ENCODE peak calls at places on chromosomes 16 and 17, in six cellular contexts. One of them, this sample, is unnamed.

GRCh38 chr16:79847101-79847500 is 246.6 kb upstream of the MAF start:
- DNase-seq in pancreas: no peak
- DNase-seq in colonic mucosa: no peak
- DNase-seq in fibroblast of mammary gland: no peak
- DNase-seq in right lobe of liver: no peak
- DNase-seq in BE2C: no peak
- DNase-seq in this sample: peak

GRCh38 chr16:496097-496886 is 31.2 kb upstream of the CAPN15 start:
- DNase-seq in pancreas: no peak
- DNase-seq in colonic mucosa: no peak
- DNase-seq in fibroblast of mammary gland: no peak
- DNase-seq in right lobe of liver: no peak
- DNase-seq in BE2C: no peak
- DNase-seq in this sample: no peak

GRCh38 chr17:82009413-82009812 is 13.3 kb downstream of the CENPX start:
- DNase-seq in pancreas: no peak
- DNase-seq in colonic mucosa: no peak
- DNase-seq in fibroblast of mammary gland: no peak
- DNase-seq in right lobe of liver: no peak
- DNase-seq in BE2C: no peak
- DNase-seq in this sample: no peak

GRCh38 chr17:27549251-27549919 is 81.6 kb upstream of the LGALS9 start:
- DNase-seq in pancreas: peak
- DNase-seq in colonic mucosa: no peak
- DNase-seq in fibroblast of mammary gland: no peak
- DNase-seq in right lobe of liver: no peak
- DNase-seq in BE2C: no peak
- DNase-seq in this sample: no peak

GRCh38 chr17:63984206-63984605 is 11.5 kb upstream of the SCN4A start:
- DNase-seq in pancreas: no peak
- DNase-seq in colonic mucosa: no peak
- DNase-seq in fibroblast of mammary gland: peak
- DNase-seq in right lobe of liver: no peak
- DNase-seq in BE2C: no peak
- DNase-seq in this sample: no peak

GRCh38 chr17:33469911-33470310 is 176.8 kb upstream of the ASIC2 start:
- DNase-seq in pancreas: no peak
- DNase-seq in colonic mucosa: peak
- DNase-seq in fibroblast of mammary gland: peak
- DNase-seq in right lobe of liver: no peak
- DNase-seq in BE2C: peak
- DNase-seq in this sample: peak

GRCh38 chr16:5615868-5616642 is 518.5 kb upstream of the EEF2KMT start:
- DNase-seq in pancreas: peak
- DNase-seq in colonic mucosa: peak
- DNase-seq in fibroblast of mammary gland: peak
- DNase-seq in right lobe of liver: peak
- DNase-seq in BE2C: peak
- DNase-seq in this sample: no peak

GRCh38 chr17:151004-151403 is 13.6 kb downstream of the SCGB1C2 start:
- DNase-seq in pancreas: no peak
- DNase-seq in colonic mucosa: no peak
- DNase-seq in fibroblast of mammary gland: no peak
- DNase-seq in right lobe of liver: peak
- DNase-seq in BE2C: no peak
- DNase-seq in this sample: no peak

GRCh38 chr16:58024673-58025350 is 742 bp upstream of the MMP15 start:
- DNase-seq in pancreas: peak
- DNase-seq in colonic mucosa: peak
- DNase-seq in fibroblast of mammary gland: no peak
- DNase-seq in right lobe of liver: peak
- DNase-seq in BE2C: no peak
- DNase-seq in this sample: no peak

GRCh38 chr16:24853830-24854229 is 8.1 kb downstream of the SLC5A11 start:
- DNase-seq in pancreas: no peak
- DNase-seq in colonic mucosa: no peak
- DNase-seq in fibroblast of mammary gland: peak
- DNase-seq in right lobe of liver: no peak
- DNase-seq in BE2C: peak
- DNase-seq in this sample: peak

GRCh38 chr17:2022647-2023046 is 2.5 kb downstream of the RTN4RL1 start:
- DNase-seq in pancreas: no peak
- DNase-seq in colonic mucosa: no peak
- DNase-seq in fibroblast of mammary gland: no peak
- DNase-seq in right lobe of liver: no peak
- DNase-seq in BE2C: no peak
- DNase-seq in this sample: no peak

GRCh38 chr17:55356440-55357328 is 65.0 kb downstream of the MMD start:
- DNase-seq in pancreas: peak
- DNase-seq in colonic mucosa: peak
- DNase-seq in fibroblast of mammary gland: peak
- DNase-seq in right lobe of liver: peak
- DNase-seq in BE2C: peak
- DNase-seq in this sample: peak

GRCh38 chr17:49434821-49435581 is 20.3 kb upstream of the PHB1 start:
- DNase-seq in pancreas: peak
- DNase-seq in colonic mucosa: peak
- DNase-seq in fibroblast of mammary gland: peak
- DNase-seq in right lobe of liver: no peak
- DNase-seq in BE2C: peak
- DNase-seq in this sample: peak

GRCh38 chr17:59361916-59362810 is 30.7 kb downstream of the YPEL2 start:
- DNase-seq in pancreas: no peak
- DNase-seq in colonic mucosa: no peak
- DNase-seq in fibroblast of mammary gland: peak
- DNase-seq in right lobe of liver: no peak
- DNase-seq in BE2C: no peak
- DNase-seq in this sample: peak

GRCh38 chr17:79845601-79845949 is 6.3 kb upstream of the CBX4 start:
- DNase-seq in pancreas: no peak
- DNase-seq in colonic mucosa: peak
- DNase-seq in fibroblast of mammary gland: no peak
- DNase-seq in right lobe of liver: no peak
- DNase-seq in BE2C: no peak
- DNase-seq in this sample: no peak

GRCh38 chr16:53666816-53667415 is 36.7 kb downstream of the RPGRIP1L start:
- DNase-seq in pancreas: no peak
- DNase-seq in colonic mucosa: no peak
- DNase-seq in fibroblast of mammary gland: no peak
- DNase-seq in right lobe of liver: no peak
- DNase-seq in BE2C: no peak
- DNase-seq in this sample: no peak

GRCh38 chr17:81365601-81366585 is 29.4 kb upstream of the BAHCC1 start:
- DNase-seq in pancreas: peak
- DNase-seq in colonic mucosa: peak
- DNase-seq in fibroblast of mammary gland: no peak
- DNase-seq in right lobe of liver: no peak
- DNase-seq in BE2C: no peak
- DNase-seq in this sample: peak

GRCh38 chr16:50702725-50703124 is 9.3 kb downstream of the NOD2 start:
- DNase-seq in pancreas: no peak
- DNase-seq in colonic mucosa: no peak
- DNase-seq in fibroblast of mammary gland: no peak
- DNase-seq in right lobe of liver: no peak
- DNase-seq in BE2C: no peak
- DNase-seq in this sample: peak

GRCh38 chr17:8632087-8632486 is 1.6 kb upstream of the MYH10 start:
- DNase-seq in pancreas: no peak
- DNase-seq in colonic mucosa: no peak
- DNase-seq in fibroblast of mammary gland: no peak
- DNase-seq in right lobe of liver: peak
- DNase-seq in BE2C: no peak
- DNase-seq in this sample: no peak
- H3K4me3 ChIP-seq in pancreas: no peak
- H3K4me3 ChIP-seq in colonic mucosa: no peak
- H3K4me3 ChIP-seq in fibroblast of mammary gland: no peak
- H3K4me3 ChIP-seq in right lobe of liver: no peak
- H3K4me3 ChIP-seq in BE2C: no peak
- H3K4me3 ChIP-seq in this sample: no peak

DNA sequence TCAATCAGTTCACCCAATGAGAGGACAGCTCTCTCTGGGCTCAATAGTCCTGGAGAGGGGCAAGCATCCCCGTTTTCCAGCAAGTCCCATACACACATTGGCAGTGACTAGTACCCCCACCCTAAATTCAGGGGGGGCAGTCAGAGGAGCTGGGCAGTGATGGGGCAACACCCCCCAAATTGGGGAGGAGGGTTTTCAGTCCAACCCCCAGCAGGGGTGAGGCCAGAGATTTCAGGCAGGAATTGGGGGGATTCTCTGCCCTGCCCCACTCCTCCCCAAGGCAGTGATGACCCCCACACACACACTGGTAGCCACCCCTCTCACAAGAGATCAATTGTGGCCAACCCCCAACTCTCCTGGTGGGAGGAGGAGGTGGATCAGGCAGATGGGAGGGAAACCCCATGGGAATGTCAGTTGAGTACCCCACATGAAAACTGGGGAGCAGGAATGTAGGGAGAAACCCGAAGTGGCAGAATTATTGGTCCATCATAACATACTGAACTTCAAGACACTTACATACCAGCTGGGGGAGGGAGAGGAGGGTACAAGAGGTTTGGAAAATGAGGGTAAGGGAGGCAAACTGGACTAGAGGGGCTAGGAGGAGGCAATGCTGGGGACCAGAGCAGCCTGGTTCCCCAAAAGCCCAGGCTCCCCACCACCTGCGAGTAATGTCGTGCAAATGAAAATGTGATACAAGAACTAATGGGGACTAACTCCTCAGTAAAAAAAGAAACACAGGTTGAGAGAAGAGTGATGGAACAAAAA is 3.1 kb downstream of the VAMP2 start:
- DNase-seq in pancreas: peak
- DNase-seq in colonic mucosa: no peak
- DNase-seq in fibroblast of mammary gland: no peak
- DNase-seq in right lobe of liver: no peak
- DNase-seq in BE2C: no peak
- DNase-seq in this sample: no peak
- TF ChIP-seq CTCF in pancreas: no peak
- TF ChIP-seq CTCF in colonic mucosa: no peak
- TF ChIP-seq CTCF in fibroblast of mammary gland: no peak
- TF ChIP-seq CTCF in right lobe of liver: no peak
- TF ChIP-seq CTCF in BE2C: no peak
- TF ChIP-seq CTCF in this sample: no peak

GRCh38 chr17:41678411-41678906 is 10.2 kb upstream of the EIF1 start:
- DNase-seq in pancreas: no peak
- DNase-seq in colonic mucosa: no peak
- DNase-seq in fibroblast of mammary gland: no peak
- DNase-seq in right lobe of liver: no peak
- DNase-seq in BE2C: no peak
- DNase-seq in this sample: peak
- H3K4me3 ChIP-seq in pancreas: no peak
- H3K4me3 ChIP-seq in colonic mucosa: peak
- H3K4me3 ChIP-seq in fibroblast of mammary gland: no peak
- H3K4me3 ChIP-seq in right lobe of liver: peak
- H3K4me3 ChIP-seq in BE2C: no peak
- H3K4me3 ChIP-seq in this sample: no peak

GRCh38 chr17:73247728-73248127 is 14.0 kb downstream of the CPSF4L start:
- DNase-seq in pancreas: no peak
- DNase-seq in colonic mucosa: no peak
- DNase-seq in fibroblast of mammary gland: peak
- DNase-seq in right lobe of liver: no peak
- DNase-seq in BE2C: no peak
- DNase-seq in this sample: peak
- TF ChIP-seq CTCF in pancreas: no peak
- TF ChIP-seq CTCF in colonic mucosa: no peak
- TF ChIP-seq CTCF in fibroblast of mammary gland: peak
- TF ChIP-seq CTCF in right lobe of liver: peak
- TF ChIP-seq CTCF in BE2C: peak
- TF ChIP-seq CTCF in this sample: peak

This sample was measured in epithelial cell of esophagus.